ENCODE peak calls at places on chromosomes 4 and X, in six cellular contexts. E, A, I, K, V and O are unnamed samples.
A peak's percentile ranks its signal among the peaks of the same experiment; 100 is the strongest.

GRCh38 chr4:41192136-41192535 is 22.2 kb downstream of the APBB2 start:
- DNase-seq in A (no peak), V (peak; percentile 71), K (no peak), I (no peak), E (no peak), O (no peak)

GRCh38 chr4:161762796-161763195 is 401.0 kb downstream of the FSTL5 start:
- DNase-seq in K (no peak), I (peak; percentile 15), E (no peak), A (no peak), V (peak; percentile 88), O (no peak)

GRCh38 chr4:128823025-128823661 is 13.6 kb downstream of the JADE1 start:
- DNase-seq in K (no peak), V (peak; percentile 87), E (no peak), A (no peak), I (peak; percentile 94), O (no peak)

GRCh38 chr4:3863841-3864734 is 97.9 kb downstream of the ADRA2C start:
- DNase-seq in I (no peak), E (no peak), A (no peak), V (no peak), K (peak; percentile 22), O (no peak)

GRCh38 chr4:164716901-164717300 is 37.0 kb upstream of the SMIM31 start:
- DNase-seq in I (no peak), V (no peak), K (no peak), A (no peak), E (no peak), O (no peak)

GRCh38 chrX:16695079-16695676 is 17.3 kb downstream of the CTPS2 start:
- DNase-seq in E (peak; percentile 37), K (peak; percentile 45), I (no peak), V (peak; percentile 70), A (peak; percentile 56), O (no peak)

GRCh38 chr4:73684097-73684496 is 56.3 kb upstream of the CXCL8 start:
- DNase-seq in K (no peak), I (no peak), V (no peak), A (no peak), E (no peak), O (no peak)

GRCh38 chrX:74246524-74246923 is 57.5 kb upstream of the ZCCHC13 start:
- DNase-seq in V (no peak), I (no peak), E (no peak), K (no peak), A (no peak), O (no peak)

GRCh38 chrX:83588409-83588808 is 80.3 kb downstream of the POU3F4 start:
- DNase-seq in V (no peak), I (no peak), A (no peak), K (no peak), E (no peak), O (no peak)

GRCh38 chr4:1290165-1290977 is 680 bp downstream of the MAEA start:
- DNase-seq in V (no peak), K (peak; percentile 50), A (no peak), I (no peak), E (peak; percentile 45), O (no peak)

GRCh38 chrX:45517090-45517973 is 316.7 kb upstream of the DIPK2B start:
- DNase-seq in A (no peak), E (no peak), V (peak; percentile 71), K (no peak), I (no peak), O (no peak)

GRCh38 chr4:77819409-77819835 is 254 bp upstream of the CNOT6L start:
- DNase-seq in A (no peak), E (peak; percentile 53), K (no peak), I (no peak), V (peak; percentile 19), O (peak; percentile 46)

GRCh38 chr4:52961666-52962412 is 99.7 kb downstream of the RASL11B start:
- DNase-seq in E (no peak), A (no peak), K (no peak), V (no peak), I (no peak), O (no peak)

GRCh38 chr4:153383131-153383530 is 38.6 kb downstream of the MND1 start:
- DNase-seq in V (no peak), A (no peak), K (no peak), I (no peak), E (no peak), O (no peak)

GRCh38 chr4:8559524-8560264 is 20.5 kb upstream of the GPR78 start:
- DNase-seq in V (no peak), I (no peak), A (no peak), K (no peak), E (no peak), O (no peak)

GRCh38 chr4:8558080-8558960 is 21.9 kb upstream of the GPR78 start:
- DNase-seq in E (no peak), V (no peak), A (no peak), K (no peak), I (no peak), O (no peak)

GRCh38 chr4:8559011-8559410 is 21.2 kb upstream of the GPR78 start:
- DNase-seq in V (no peak), A (no peak), K (no peak), I (no peak), E (no peak), O (no peak)

GRCh38 chr4:8557151-8558076 is 22.8 kb upstream of the GPR78 start:
- DNase-seq in I (no peak), E (no peak), A (no peak), K (no peak), V (no peak), O (no peak)

GRCh38 chr4:8560265-8561047 is 19.7 kb upstream of the GPR78 start:
- DNase-seq in I (no peak), A (no peak), V (no peak), E (no peak), K (peak; percentile 58), O (no peak)
- TF ChIP-seq CTCF in I (no peak), A (no peak), V (no peak), E (no peak), K (no peak), O (no peak)

GRCh38 chr4:7240341-7240740 is 48.0 kb downstream of the SORCS2 start:
- DNase-seq in I (no peak), K (no peak), V (no peak), E (no peak), A (no peak), O (no peak)
- TF ChIP-seq CTCF in I (no peak), K (no peak), V (no peak), E (no peak), A (no peak), O (no peak)

GRCh38 chr4:142353149-142353738 is 492.9 kb downstream of the INPP4B start:
- DNase-seq in I (no peak), A (no peak), K (no peak), E (peak; percentile 41), V (peak; percentile 82), O (no peak)
- TF ChIP-seq CTCF in I (peak; percentile 82), A (peak; percentile 69), K (peak; percentile 61), E (peak; percentile 87), V (peak; percentile 76), O (peak; percentile 93)

DNA sequence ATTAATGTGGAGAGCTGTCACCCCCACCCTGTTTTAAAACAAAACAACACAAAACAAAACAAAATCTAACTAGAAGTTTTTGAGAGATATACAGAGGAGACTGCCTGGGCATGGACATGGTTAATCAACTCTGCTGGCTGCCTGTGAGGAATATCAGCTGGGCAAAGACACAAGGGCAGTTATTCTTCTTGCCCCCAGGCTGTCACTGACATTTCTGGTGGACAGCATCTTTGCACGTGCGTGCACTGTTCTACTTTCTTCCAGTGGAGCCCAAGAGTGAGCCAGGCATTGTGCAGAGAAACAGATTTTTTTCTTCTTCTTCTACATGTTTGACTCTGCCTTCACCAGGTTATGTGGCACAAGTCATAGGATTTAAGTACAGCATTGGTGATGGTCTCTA is 13.8 kb downstream of the IRS4 start:
- DNase-seq in A (no peak), E (no peak), K (no peak), I (no peak), V (no peak), O (no peak)
- TF ChIP-seq CTCF in A (no peak), E (no peak), K (no peak), I (no peak), V (no peak), O (no peak)

GRCh38 chr4:14783011-14783877 is 219.0 kb upstream of the CPEB2 start:
- DNase-seq in I (no peak), K (no peak), E (peak; percentile 18), V (peak; percentile 90), A (no peak), O (no peak)

GRCh38 chr4:14792702-14793227 is 209.5 kb upstream of the CPEB2 start:
- DNase-seq in E (no peak), I (no peak), K (no peak), V (peak; percentile 22), A (no peak), O (no peak)

GRCh38 chr4:14787221-14787620 is 215.1 kb upstream of the CPEB2 start:
- DNase-seq in I (no peak), E (no peak), A (no peak), K (no peak), V (no peak), O (no peak)

GRCh38 chr4:14790487-14790886 is 211.8 kb upstream of the CPEB2 start:
- DNase-seq in K (no peak), A (no peak), V (no peak), E (no peak), I (no peak), O (no peak)

DNA sequence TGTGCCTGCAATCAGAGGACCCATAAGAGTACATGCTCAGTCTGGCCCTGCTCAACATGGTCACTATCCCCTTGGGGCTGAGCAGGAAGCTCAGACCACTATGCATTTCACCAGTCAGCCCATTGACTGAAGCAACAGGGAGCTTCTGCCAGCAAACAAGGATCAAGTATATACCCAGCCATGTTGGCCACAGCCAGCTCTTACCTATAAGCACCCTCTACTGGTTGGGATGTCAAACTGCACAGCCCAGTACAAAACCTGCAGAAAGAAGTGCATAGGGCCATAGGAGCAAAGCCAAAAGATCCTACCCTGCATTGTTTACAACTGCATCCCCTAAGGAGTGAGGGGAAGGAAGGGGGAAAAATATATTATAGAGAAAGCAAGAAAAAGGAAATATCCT is 214.4 kb upstream of the CPEB2 start:
- DNase-seq in K (no peak), V (no peak), E (peak; percentile 56), A (no peak), I (no peak), O (no peak)
- TF ChIP-seq CTCF in K (no peak), V (peak; percentile 45), E (peak; percentile 72), A (no peak), I (peak; percentile 62), O (peak; percentile 64)

GRCh38 chr4:55444822-55445221 is 49.1 kb downstream of the TMEM165 start:
- DNase-seq in K (no peak), A (no peak), V (peak; percentile 50), E (no peak), I (no peak), O (no peak)
- TF ChIP-seq CTCF in K (no peak), A (no peak), V (peak; percentile 58), E (no peak), I (peak; percentile 49), O (no peak)

GRCh38 chr4:45155081-45155777 is 428.9 kb upstream of the GNPDA2 start:
- DNase-seq in E (no peak), K (no peak), A (no peak), I (no peak), V (peak; percentile 80), O (no peak)
- TF ChIP-seq CTCF in E (no peak), K (no peak), A (no peak), I (no peak), V (no peak), O (no peak)

DNA sequence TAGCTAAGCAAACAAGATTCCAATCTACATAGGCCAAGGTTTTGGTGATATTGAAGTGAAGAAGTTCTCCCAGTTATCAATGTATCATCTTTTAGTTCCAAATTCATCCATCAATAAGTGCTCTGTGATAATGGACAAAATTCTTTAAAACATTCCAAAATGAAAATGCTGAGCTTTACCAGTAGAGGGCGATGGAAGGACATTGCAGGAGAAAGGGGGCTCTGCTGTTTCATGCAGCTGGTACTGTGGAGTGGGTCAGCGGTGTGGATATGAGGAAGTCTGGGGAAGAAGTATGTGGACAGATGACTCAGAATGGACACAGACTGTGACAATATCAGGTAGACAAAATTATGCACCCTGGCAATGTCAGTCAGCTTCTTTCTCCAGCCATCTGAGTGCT is 46.6 kb upstream of the HS6ST2 start:
- DNase-seq in K (no peak), E (peak; percentile 11), V (peak; percentile 5), A (no peak), I (no peak), O (no peak)
- TF ChIP-seq CTCF in K (peak; percentile 50), E (peak; percentile 76), V (peak; percentile 65), A (peak; percentile 31), I (peak; percentile 47), O (peak; percentile 34)